ENCODE peak calls at places on chromosome 12, in six cellular contexts. S is IMR-90, W is prostate gland, M is HCT116, J is K562, L is transverse colon. X is an unnamed sample.

GRCh38 chr12:65466906-65467305 is 188.4 kb downstream of the MSRB3 start:
- DNase-seq in L (no peak), M (no peak), S (no peak), W (no peak), J (no peak), X (no peak)

GRCh38 chr12:89038831-89039509 is 313.3 kb downstream of the DUSP6 start:
- DNase-seq in W (no peak), S (no peak), M (no peak), L (no peak), J (no peak), X (no peak)

GRCh38 chr12:6312529-6313325 is 2.2 kb downstream of the PLEKHG6 start:
- DNase-seq in L (peak), J (peak), W (peak), M (no peak), S (no peak), X (peak)

GRCh38 chr12:114955414-114956014 is 271.5 kb upstream of the TBX3 start:
- DNase-seq in M (no peak), W (no peak), J (no peak), S (peak), L (no peak), X (no peak)

GRCh38 chr12:955923-956322 is 6.4 kb upstream of the RAD52 start:
- DNase-seq in W (no peak), S (no peak), J (no peak), M (no peak), L (no peak), X (no peak)

GRCh38 chr12:80791863-80792262 is 75.2 kb downstream of the MYF5 start:
- DNase-seq in W (no peak), L (no peak), M (no peak), J (no peak), S (no peak), X (no peak)

GRCh38 chr12:131720921-131721320 is 10.0 kb downstream of the SFSWAP start:
- DNase-seq in M (no peak), S (no peak), L (no peak), J (no peak), W (no peak), X (no peak)

GRCh38 chr12:48758186-48758585 is 30.7 kb downstream of the ADCY6 start:
- DNase-seq in W (no peak), J (no peak), L (no peak), M (no peak), S (no peak), X (no peak)

GRCh38 chr12:32083489-32083888 is 23.2 kb upstream of the BICD1 start:
- DNase-seq in L (no peak), J (no peak), S (peak), W (no peak), M (no peak), X (no peak)

GRCh38 chr12:91274886-91275285 is 92.3 kb upstream of the DCN start:
- DNase-seq in S (peak), W (peak), L (no peak), J (no peak), M (no peak), X (peak)

GRCh38 chr12:27109339-27110023 is 27.1 kb upstream of the C12orf71 start:
- DNase-seq in J (no peak), L (no peak), S (no peak), M (no peak), W (no peak), X (no peak)

GRCh38 chr12:12016284-12017100 is 54.2 kb upstream of the BCL2L14 start:
- DNase-seq in J (no peak), M (no peak), L (no peak), W (no peak), S (no peak), X (no peak)

GRCh38 chr12:82673698-82674097 is 13.0 kb upstream of the TMTC2 start:
- DNase-seq in L (no peak), M (no peak), W (no peak), J (no peak), S (no peak), X (no peak)

GRCh38 chr12:131694116-131694838 is 16.6 kb upstream of the SFSWAP start:
- DNase-seq in L (no peak), J (no peak), M (no peak), S (no peak), W (no peak), X (no peak)

GRCh38 chr12:41096797-41097196 is 91.3 kb upstream of the PDZRN4 start:
- DNase-seq in S (no peak), M (no peak), J (no peak), L (no peak), W (no peak), X (no peak)

GRCh38 chr12:43208627-43209026 is 343.4 kb downstream of the ADAMTS20 start:
- DNase-seq in J (no peak), S (peak), W (no peak), L (no peak), M (no peak), X (peak)

GRCh38 chr12:65238609-65239008 is 39.9 kb upstream of the MSRB3 start:
- DNase-seq in M (no peak), W (no peak), L (no peak), S (no peak), J (no peak), X (no peak)

GRCh38 chr12:106684497-106684896 is 90.0 kb upstream of the RIC8B start:
- DNase-seq in S (no peak), M (no peak), W (no peak), L (no peak), J (no peak), X (no peak)

GRCh38 chr12:60257063-60257462 is 661.2 kb downstream of the SLC16A7 start:
- DNase-seq in W (no peak), M (peak), L (no peak), S (peak), J (no peak), X (peak)

GRCh38 chr12:12399906-12400305 is 43.0 kb downstream of the BORCS5 start:
- DNase-seq in S (no peak), M (no peak), L (no peak), J (no peak), W (no peak), X (no peak)

GRCh38 chr12:3634348-3634747 is 118.6 kb downstream of the CRACR2A start:
- DNase-seq in W (no peak), S (no peak), J (no peak), M (no peak), L (no peak), X (no peak)

GRCh38 chr12:3632256-3633240 is 120.4 kb downstream of the CRACR2A start:
- DNase-seq in S (no peak), J (no peak), L (no peak), W (no peak), M (no peak), X (no peak)

GRCh38 chr12:3631272-3631637 is 121.7 kb downstream of the CRACR2A start:
- DNase-seq in L (no peak), J (no peak), M (no peak), S (no peak), W (no peak), X (no peak)

GRCh38 chr12:3633396-3633795 is 119.5 kb downstream of the CRACR2A start:
- DNase-seq in J (no peak), L (no peak), M (no peak), S (no peak), W (no peak), X (no peak)

DNA sequence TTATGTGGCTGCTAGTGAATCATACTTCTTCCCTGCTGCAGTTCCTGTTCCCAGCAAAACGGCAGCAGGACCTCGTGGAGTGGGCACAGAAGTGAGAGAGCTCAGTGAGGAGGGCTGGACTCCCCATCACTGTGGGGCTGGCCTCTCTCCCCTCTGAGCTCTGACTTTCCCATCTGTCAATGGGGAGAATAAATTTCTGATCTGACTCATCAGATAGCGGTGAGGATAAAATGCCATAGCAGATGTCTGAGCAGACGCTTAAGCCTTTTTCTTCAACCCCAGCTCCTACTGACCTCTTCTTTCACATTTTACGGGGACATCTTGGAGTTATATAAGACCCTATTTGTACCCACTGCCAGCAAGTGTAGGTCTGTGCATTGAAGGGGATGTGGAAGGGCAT is 116.6 kb downstream of the CRACR2A start:
- DNase-seq in W (no peak), S (no peak), J (no peak), L (no peak), M (no peak), X (no peak)
- TF ChIP-seq POLR2A in W (no peak), S (no peak), J (no peak), L (no peak), M (no peak), X (no peak)

GRCh38 chr12:16121953-16122352 is 155.5 kb downstream of the SLC15A5 start:
- DNase-seq in W (no peak), L (no peak), J (no peak), M (no peak), S (no peak), X (no peak)
- TF ChIP-seq CTCF in W (no peak), L (no peak), J (no peak), M (peak), S (no peak), X (no peak)

GRCh38 chr12:122382919-122383350 is 39.5 kb downstream of the CLIP1 start:
- DNase-seq in S (no peak), J (no peak), W (no peak), M (no peak), L (no peak), X (no peak)
- H3K27ac ChIP-seq in S (no peak), J (no peak), W (peak), M (no peak), L (peak), X (no peak)

GRCh38 chr12:75508159-75508558 is 3.2 kb downstream of the KRR1 start:
- DNase-seq in W (no peak), S (no peak), J (no peak), M (no peak), L (no peak), X (no peak)

GRCh38 chr12:75505706-75506312 is 5.6 kb downstream of the KRR1 start:
- DNase-seq in S (peak), M (no peak), W (no peak), L (no peak), J (no peak), X (no peak)

GRCh38 chr12:75509621-75510020 is 1.8 kb downstream of the KRR1 start:
- DNase-seq in W (no peak), S (no peak), L (no peak), J (no peak), M (no peak), X (no peak)

DNA sequence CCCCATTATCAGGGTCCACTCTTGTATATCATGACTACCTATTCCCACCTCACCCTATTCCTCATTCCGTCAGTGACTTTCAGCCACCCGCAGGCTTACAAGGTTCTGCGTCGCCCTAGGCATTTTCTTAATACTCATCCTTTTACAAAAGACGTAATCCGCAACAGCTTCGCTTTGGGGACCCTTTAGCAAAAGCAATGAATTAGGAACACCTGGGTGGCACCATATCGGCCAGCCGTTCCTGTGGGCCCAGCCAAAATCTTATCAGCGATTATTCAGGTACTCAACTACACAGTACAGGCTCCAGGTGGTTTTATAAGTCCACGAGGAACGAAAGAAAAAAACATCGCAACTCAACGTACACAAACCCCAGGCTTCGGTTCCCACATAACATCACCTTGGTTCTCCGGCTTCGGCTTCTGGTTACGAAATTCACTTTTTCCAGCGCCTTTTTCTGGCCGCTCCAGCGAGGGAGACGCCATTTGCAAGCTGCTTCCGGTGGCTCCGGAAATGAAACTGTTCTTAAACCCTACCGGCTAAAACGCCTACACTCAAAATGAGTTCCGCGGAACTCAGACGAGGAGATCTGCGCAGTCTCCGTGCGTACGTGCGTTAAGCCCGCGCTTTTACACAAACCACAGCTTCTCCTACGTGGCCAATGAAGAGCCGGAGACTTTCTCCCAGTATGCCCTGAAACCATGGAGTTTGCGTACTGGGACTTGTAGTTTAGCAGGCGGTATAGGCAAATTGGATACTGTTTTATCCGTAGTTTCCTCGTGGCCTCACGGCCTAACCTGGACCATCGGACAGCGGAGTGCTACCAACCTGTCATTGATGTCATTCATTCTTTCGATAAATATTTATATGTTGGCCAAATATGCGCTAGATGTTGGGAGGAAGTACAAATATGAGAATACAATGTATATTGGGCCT is at the start of gene KRR1:
- DNase-seq in W (peak), J (peak), M (peak), S (peak), L (peak), X (peak)
- TF ChIP-seq POLR2A in W (peak), J (peak), M (peak), S (peak), L (peak), X (peak)

DNA sequence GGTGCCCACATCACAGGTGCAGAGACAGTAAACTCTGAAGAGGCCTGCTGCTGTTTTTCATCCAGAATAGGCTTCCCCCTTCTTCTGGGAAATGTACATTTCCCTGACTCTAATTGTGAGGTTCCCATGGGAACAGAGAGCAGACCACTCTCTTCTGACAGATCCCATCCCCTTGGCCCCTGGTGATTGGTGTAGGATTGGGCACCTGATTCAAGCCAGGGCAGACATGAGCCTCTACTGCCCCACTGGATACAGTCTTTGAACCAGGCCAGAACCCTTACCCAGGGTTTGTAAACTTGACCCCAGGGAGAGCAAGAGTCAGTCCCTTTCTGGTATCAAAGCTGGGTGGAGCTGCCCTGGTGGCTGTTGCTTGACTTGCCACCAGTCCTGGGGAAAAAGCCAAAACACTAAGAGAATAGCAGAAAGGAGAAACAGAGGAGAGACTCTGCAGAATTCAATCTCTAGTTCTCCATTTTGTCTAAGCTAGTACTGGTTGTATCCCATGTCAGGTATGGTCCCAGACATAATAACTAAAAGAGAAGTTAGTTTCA is 14.8 kb upstream of the NFYB start:
- DNase-seq in S (no peak), W (no peak), L (no peak), M (no peak), J (no peak), X (no peak)
- TF ChIP-seq CTCF in S (no peak), W (no peak), L (no peak), M (no peak), J (no peak), X (no peak)

GRCh38 chr12:107759410-107759809 is 1.5 kb downstream of the PRDM4 start:
- DNase-seq in M (peak), S (peak), J (peak), L (peak), W (peak), X (no peak)
- H3K27ac ChIP-seq in M (peak), S (peak), J (peak), L (peak), W (no peak), X (no peak)

GRCh38 chr12:76872415-76872814 is 6.4 kb downstream of the CSRP2 start:
- DNase-seq in M (no peak), J (no peak), S (no peak), L (no peak), W (no peak), X (no peak)
- TF ChIP-seq POLR2A in M (no peak), J (no peak), S (no peak), L (no peak), W (no peak), X (no peak)

DNA sequence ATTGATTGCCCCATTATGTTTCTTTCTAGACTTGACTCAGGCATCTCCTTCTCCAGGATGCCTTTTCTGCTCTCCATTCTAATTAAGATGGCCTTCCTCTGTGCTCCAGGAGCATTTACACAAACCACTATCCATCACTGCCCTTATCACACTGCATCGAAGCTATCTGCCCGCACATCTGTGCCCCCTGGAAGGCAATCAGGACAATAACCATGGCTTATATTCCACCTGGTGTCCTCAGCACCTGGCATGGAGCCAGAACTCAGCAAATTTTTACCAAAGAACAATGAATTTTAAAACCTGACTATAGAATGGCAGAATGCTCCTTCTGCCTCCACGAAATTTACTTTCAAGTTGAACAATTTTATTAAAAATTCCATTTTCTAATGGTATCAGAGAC is 465.8 kb downstream of the APAF1 start:
- DNase-seq in S (no peak), W (no peak), J (no peak), L (no peak), M (no peak), X (no peak)
- TF ChIP-seq CTCF in S (no peak), W (no peak), J (no peak), L (no peak), M (no peak), X (no peak)

GRCh38 chr12:57263096-57263495 is 12.1 kb upstream of the STAC3 start:
- DNase-seq in S (no peak), M (no peak), W (no peak), J (no peak), L (no peak), X (no peak)
- H3K27ac ChIP-seq in S (no peak), M (no peak), W (no peak), J (no peak), L (no peak), X (no peak)

GRCh38 chr12:55741978-55742377 is 944 bp upstream of the GDF11 start:
- DNase-seq in S (no peak), L (no peak), M (no peak), W (no peak), J (no peak), X (no peak)

GRCh38 chr12:55745361-55746146 is 2.6 kb downstream of the GDF11 start:
- DNase-seq in J (peak), M (no peak), W (no peak), S (no peak), L (no peak), X (no peak)

GRCh38 chr12:55743131-55743921 is 404 bp downstream of the GDF11 start:
- DNase-seq in S (peak), L (peak), M (no peak), W (peak), J (peak), X (peak)

GRCh38 chr12:55743967-55744931 is 1.3 kb downstream of the GDF11 start:
- DNase-seq in S (no peak), M (no peak), J (peak), W (no peak), L (no peak), X (no peak)

GRCh38 chr12:55742719-55743130 is at the start of gene GDF11:
- DNase-seq in M (no peak), S (peak), J (no peak), W (peak), L (peak), X (peak)
- TF ChIP-seq POLR2A in M (no peak), S (peak), J (peak), W (peak), L (peak), X (no peak)

X was measured in thyroid gland.